ENCODE peak calls at places on chromosomes 4 and X, in four cellular contexts. Q, K, D and L are unnamed samples.

GRCh38 chr4:163484906-163485305 is 9.6 kb upstream of the TMA16 start:
- DNase-seq in Q (peak), K (peak), D (peak), L (peak)

GRCh38 chr4:152778656-152779512 is 646 bp downstream of the TIGD4 start:
- DNase-seq in Q (no peak), K (no peak), D (peak), L (peak)

GRCh38 chrX:95055991-95056390 is 1382.0 kb downstream of the FAM133A start:
- DNase-seq in Q (peak), K (no peak), D (no peak), L (peak)

GRCh38 chrX:79366888-79367749 is at the start of gene ITM2A:
- DNase-seq in Q (peak), K (no peak), D (peak), L (no peak)

GRCh38 chr4:113837397-113837796 is 75.9 kb upstream of the CAMK2D start:
- DNase-seq in Q (peak), K (peak), D (peak), L (peak)

GRCh38 chr4:13907255-13907751 is 279.8 kb upstream of the BOD1L1 start:
- DNase-seq in Q (peak), K (peak), D (peak), L (peak)

GRCh38 chr4:146029147-146029546 is 90.5 kb upstream of the ZNF827 start:
- DNase-seq in Q (no peak), K (no peak), D (peak), L (peak)

GRCh38 chr4:133594246-133595207 is 445.4 kb downstream of the PCDH10 start:
- DNase-seq in Q (peak), K (peak), D (peak), L (no peak)

GRCh38 chr4:48167538-48168263 is 33.7 kb upstream of the TXK start:
- DNase-seq in Q (no peak), K (no peak), D (no peak), L (no peak)

GRCh38 chr4:140112576-140112975 is 41.4 kb downstream of the MAML3 start:
- DNase-seq in Q (no peak), K (no peak), D (no peak), L (no peak)

GRCh38 chr4:140266958-140267568 is 106.4 kb upstream of the SCOC start:
- DNase-seq in Q (no peak), K (no peak), D (no peak), L (peak)

GRCh38 chr4:7862561-7863200 is 77.0 kb downstream of the AFAP1 start:
- DNase-seq in Q (no peak), K (no peak), D (no peak), L (no peak)

GRCh38 chrX:123084797-123085196 is 99.3 kb upstream of the GRIA3 start:
- DNase-seq in Q (no peak), K (peak), D (peak), L (peak)

GRCh38 chr4:110119880-110120279 is 78.5 kb downstream of the ELOVL6 start:
- DNase-seq in Q (peak), K (peak), D (peak), L (peak)

GRCh38 chr4:118033148-118034060 is 882 bp upstream of the NDST3 start:
- DNase-seq in Q (peak), K (peak), D (peak), L (peak)

GRCh38 chr4:166816901-166817300 is 417.4 kb downstream of the SPOCK3 start:
- DNase-seq in Q (no peak), K (peak), D (peak), L (peak)

GRCh38 chrX:80876877-80877276 is 67.2 kb upstream of the BRWD3 start:
- DNase-seq in Q (peak), K (peak), D (peak), L (no peak)

GRCh38 chrX:108437789-108438623 is at the start of gene COL4A6:
- DNase-seq in Q (peak), K (peak), D (peak), L (no peak)

GRCh38 chr4:143084566-143084965 is 100.2 kb upstream of the USP38 start:
- DNase-seq in Q (peak), K (no peak), D (no peak), L (peak)
- H3K4me2 ChIP-seq in Q (no peak), K (no peak), D (no peak), L (no peak)

GRCh38 chrX:38636949-38637819 is 75.8 kb downstream of the TSPAN7 start:
- DNase-seq in Q (no peak), K (no peak), D (no peak), L (no peak)

GRCh38 chrX:38627683-38628082 is 66.3 kb downstream of the TSPAN7 start:
- DNase-seq in Q (peak), K (no peak), D (peak), L (peak)

GRCh38 chrX:38628587-38628986 is 67.2 kb downstream of the TSPAN7 start:
- DNase-seq in Q (no peak), K (no peak), D (no peak), L (no peak)

GRCh38 chrX:38634665-38635064 is 73.3 kb downstream of the TSPAN7 start:
- DNase-seq in Q (peak), K (no peak), D (no peak), L (no peak)

DNA sequence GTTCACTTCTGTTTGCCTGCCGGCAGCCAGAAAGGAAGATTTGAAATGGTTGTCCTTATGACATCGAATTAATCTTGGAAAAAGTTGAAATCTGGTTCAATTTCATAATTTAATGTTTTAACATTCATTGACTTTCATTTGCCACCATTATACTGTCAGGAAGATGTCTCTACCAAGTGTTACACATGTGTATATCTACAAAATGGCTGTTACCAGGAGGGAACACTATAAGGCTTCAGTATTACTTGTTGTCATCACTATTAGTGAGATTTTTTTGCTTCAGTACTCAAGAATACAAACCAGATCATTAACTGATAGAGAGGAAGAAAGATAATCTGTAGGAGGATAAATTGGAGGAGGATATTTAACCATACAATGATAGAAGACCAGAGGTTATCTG is 71.2 kb downstream of the TSPAN7 start:
- DNase-seq in Q (no peak), K (no peak), D (no peak), L (no peak)
- H3K4me3 ChIP-seq in Q (no peak), K (no peak), D (no peak), L (no peak)

GRCh38 chr4:184655889-184656869 is 6.6 kb downstream of the PRIMPOL start:
- DNase-seq in Q (no peak), K (no peak), D (no peak), L (peak)
- H3K4me2 ChIP-seq in Q (no peak), K (no peak), D (no peak), L (no peak)

DNA sequence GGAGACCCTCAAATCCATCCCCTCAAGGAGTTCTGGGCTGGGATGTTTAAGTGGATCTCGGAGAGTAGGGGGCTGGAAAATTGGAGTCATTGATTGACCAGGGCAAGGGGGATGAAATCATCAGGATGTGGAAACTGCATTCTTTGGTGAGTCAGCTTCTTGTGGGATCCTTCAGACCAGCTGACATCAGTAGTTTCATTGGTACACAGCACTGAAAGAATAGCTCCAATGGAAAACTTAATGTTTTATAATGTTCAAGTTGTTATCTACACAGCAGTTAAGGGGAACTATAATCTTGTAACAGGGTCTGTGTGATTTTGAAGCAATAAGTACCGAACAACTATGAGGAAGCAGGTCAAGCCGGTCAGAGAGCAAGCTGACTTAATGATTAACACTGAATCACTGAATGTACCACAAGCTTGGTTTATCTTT is 506.1 kb downstream of the RPA4 start:
- DNase-seq in Q (peak), K (peak), D (peak), L (peak)
- H3K4me3 ChIP-seq in Q (no peak), K (no peak), D (no peak), L (no peak)